ENCODE peak calls at places on chromosomes 1 and 21, in ten cellular contexts. K, R, E, X, F, H, T, D, S and O are unnamed samples.

GRCh38 chr1:56508523-56508983 is 70.8 kb downstream of the PLPP3 start:
- DNase-seq in K (no peak), R (peak; percentile 78), E (peak; percentile 54), X (peak; percentile 88), F (peak; percentile 67), H (no peak), T (no peak), D (peak; percentile 13), S (no peak), O (no peak)

GRCh38 chr1:215004121-215004837 is 78.3 kb upstream of the KCNK2 start:
- DNase-seq in K (no peak), R (no peak), E (no peak), X (no peak), F (no peak), H (no peak), T (no peak), D (no peak), S (no peak), O (no peak)

GRCh38 chr1:204196068-204196795 is at the start of gene KISS1:
- DNase-seq in K (no peak), R (no peak), E (no peak), X (no peak), F (peak; percentile 11), H (no peak), T (no peak), D (no peak), S (no peak), O (no peak)

GRCh38 chr21:42097860-42098259 is 26.7 kb downstream of the UMODL1 start:
- DNase-seq in K (no peak), R (peak; percentile 51), E (no peak), X (peak; percentile 69), F (peak; percentile 95), H (no peak), T (no peak), D (peak; percentile 97), S (peak; percentile 96), O (peak; percentile 89)

GRCh38 chr1:10602936-10603335 is 128.2 kb downstream of the PEX14 start:
- DNase-seq in K (no peak), R (no peak), E (no peak), X (peak; percentile 13), F (no peak), H (no peak), T (no peak), D (no peak), S (no peak), O (no peak)

GRCh38 chr1:68470388-68470970 is 20.7 kb upstream of the RPE65 start:
- DNase-seq in K (peak; percentile 24), R (no peak), E (no peak), X (no peak), F (peak; percentile 63), H (no peak), T (no peak), D (no peak), S (no peak), O (no peak)

GRCh38 chr1:6180215-6180577 is at the start of gene CHD5:
- DNase-seq in K (no peak), R (no peak), E (no peak), X (no peak), F (no peak), H (no peak), T (no peak), D (no peak), S (no peak), O (peak; percentile 84)

GRCh38 chr21:43697758-43698643 is 20.9 kb upstream of the PDXK start:
- DNase-seq in K (no peak), R (no peak), E (peak; percentile 18), X (no peak), F (peak; percentile 74), H (no peak), T (no peak), D (no peak), S (no peak), O (no peak)

GRCh38 chr1:200714504-200715187 is 24.0 kb upstream of the CAMSAP2 start:
- DNase-seq in K (no peak), R (no peak), E (no peak), X (no peak), F (no peak), H (no peak), T (no peak), D (no peak), S (no peak), O (no peak)

GRCh38 chr1:197899037-197899436 is 3.4 kb upstream of the C1orf53 start:
- DNase-seq in K (no peak), R (no peak), E (no peak), X (no peak), F (no peak), H (no peak), T (no peak), D (no peak), S (no peak), O (no peak)

GRCh38 chr1:48725331-48725730 is 51.4 kb downstream of the BEND5 start:
- DNase-seq in K (no peak), R (no peak), E (no peak), X (no peak), F (no peak), H (no peak), T (no peak), D (no peak), S (no peak), O (no peak)

GRCh38 chr1:190754769-190755168 is 277.1 kb upstream of the BRINP3 start:
- DNase-seq in K (no peak), R (no peak), E (no peak), X (no peak), F (peak; percentile 85), H (no peak), T (no peak), D (no peak), S (no peak), O (no peak)

GRCh38 chr1:183655562-183656075 is 2.5 kb upstream of the APOBEC4 start:
- DNase-seq in K (peak; percentile 87), R (peak; percentile 84), E (peak; percentile 77), X (peak; percentile 89), F (peak; percentile 89), H (peak; percentile 62), T (peak; percentile 52), D (peak; percentile 52), S (no peak), O (peak; percentile 90)

GRCh38 chr21:29105218-29105617 is 25.2 kb upstream of the MAP3K7CL start:
- DNase-seq in K (no peak), R (no peak), E (no peak), X (no peak), F (peak; percentile 68), H (no peak), T (no peak), D (no peak), S (no peak), O (no peak)

DNA sequence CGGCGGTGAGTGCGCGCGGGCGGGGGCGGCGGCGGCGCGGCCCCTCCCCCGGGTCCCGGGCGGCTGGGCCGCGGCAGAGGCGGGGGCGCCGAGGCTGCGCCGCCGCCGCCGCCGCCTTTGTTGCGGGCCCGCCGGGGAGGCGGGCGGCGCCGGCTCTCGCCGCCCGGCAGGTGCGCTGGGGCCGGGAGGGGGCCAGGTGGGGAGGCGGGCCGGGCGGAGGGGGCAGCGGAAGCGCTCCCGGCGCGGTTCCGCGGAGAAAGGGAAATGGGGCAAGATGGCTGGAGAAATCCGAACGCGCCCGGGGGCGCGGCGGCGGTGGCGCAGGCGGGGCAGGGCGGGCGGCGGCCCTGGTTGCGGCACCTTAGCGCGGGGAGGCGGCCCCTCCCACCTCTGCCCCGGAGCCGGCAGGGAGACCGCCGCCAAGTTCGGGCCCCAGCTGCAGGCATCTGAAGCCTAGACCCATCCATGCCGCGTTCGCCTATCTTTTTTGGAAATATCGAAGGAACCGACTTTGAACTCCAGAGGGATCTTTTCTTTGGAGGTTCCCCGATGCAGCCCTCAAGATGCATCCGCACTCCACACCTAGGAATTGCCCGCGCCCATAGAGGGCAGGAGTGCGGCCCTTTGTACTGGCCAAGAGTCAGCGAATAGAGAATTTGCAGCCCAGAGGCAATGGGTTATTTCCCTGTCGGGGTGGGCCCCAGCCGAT is 479 bp downstream of the POGK start:
- DNase-seq in K (peak; percentile 75), R (peak; percentile 57), E (peak; percentile 80), X (no peak), F (peak; percentile 25), H (peak; percentile 42), T (peak; percentile 54), D (no peak), S (no peak), O (no peak)
- TF ChIP-seq CTCF in K (peak; percentile 23), R (no peak), E (peak; percentile 29), X (no peak), F (peak; percentile 48), H (no peak), T (no peak), D (peak; percentile 12), S (no peak), O (peak; percentile 27)

DNA sequence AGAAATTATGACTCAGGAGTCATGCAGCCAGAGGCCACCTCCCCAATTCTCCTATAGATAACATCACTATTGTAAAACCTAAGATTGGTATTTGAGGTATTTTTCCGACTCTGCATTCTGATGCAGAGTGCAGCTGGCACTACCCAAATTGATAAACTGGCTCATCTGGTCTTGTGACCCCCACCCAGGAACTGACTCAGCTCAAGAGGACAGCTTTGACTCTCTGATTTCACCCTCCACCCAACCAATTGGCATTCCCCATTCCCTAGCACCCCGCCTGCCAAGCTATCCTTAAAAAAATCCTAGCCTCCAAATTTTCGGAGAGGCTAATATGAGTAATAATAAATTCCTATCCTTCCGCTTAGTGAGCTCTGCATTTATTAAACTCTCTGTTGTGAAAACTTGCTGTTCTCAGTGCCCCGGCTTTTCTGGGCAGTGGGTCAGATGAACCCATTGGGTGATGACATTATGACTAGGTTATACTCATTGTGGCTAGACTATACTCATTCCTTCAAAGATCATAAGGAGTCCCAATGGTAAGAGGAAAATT is 39.4 kb upstream of the EPS15 start:
- DNase-seq in K (no peak), R (no peak), E (no peak), X (no peak), F (peak; percentile 37), H (no peak), T (no peak), D (peak; percentile 33), S (no peak), O (no peak)
- TF ChIP-seq CTCF in K (no peak), R (no peak), E (no peak), X (no peak), F (no peak), H (no peak), T (no peak), D (no peak), S (no peak), O (no peak)

GRCh38 chr1:102434421-102434820 is 437.7 kb upstream of the OLFM3 start:
- DNase-seq in K (peak; percentile 54), R (no peak), E (no peak), X (no peak), F (peak; percentile 3), H (no peak), T (no peak), D (no peak), S (no peak), O (no peak)
- TF ChIP-seq CTCF in K (no peak), R (peak; percentile 19), E (peak; percentile 18), X (no peak), F (peak; percentile 29), H (no peak), T (no peak), D (no peak), S (no peak), O (peak; percentile 47)

GRCh38 chr1:79614762-79615161 is 608.2 kb upstream of the ADGRL4 start:
- DNase-seq in K (no peak), R (no peak), E (no peak), X (no peak), F (peak; percentile 12), H (no peak), T (no peak), D (no peak), S (no peak), O (no peak)

DNA sequence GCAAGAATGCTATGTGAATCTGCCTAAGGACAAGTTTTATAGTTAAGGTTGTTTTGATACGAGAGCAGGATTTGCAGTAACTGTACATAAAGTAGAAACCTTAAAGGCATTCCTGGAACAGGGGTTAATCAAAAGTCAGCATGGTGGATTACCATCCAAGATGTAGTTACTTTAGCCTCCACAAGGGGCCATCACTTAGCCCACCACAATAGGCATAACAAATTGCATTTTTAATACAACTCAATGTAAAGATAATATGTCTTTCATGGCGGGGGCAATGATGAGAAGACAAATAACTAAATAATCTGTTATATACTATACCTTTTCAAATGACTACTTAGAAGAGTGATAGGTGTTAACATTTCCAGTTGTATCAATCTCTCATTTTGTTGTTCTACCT is 611.2 kb upstream of the ADGRL4 start:
- DNase-seq in K (no peak), R (no peak), E (no peak), X (no peak), F (peak; percentile 5), H (no peak), T (no peak), D (no peak), S (no peak), O (no peak)
- TF ChIP-seq CTCF in K (peak; percentile 45), R (no peak), E (no peak), X (no peak), F (peak; percentile 38), H (no peak), T (no peak), D (no peak), S (peak; percentile 9), O (peak; percentile 35)